ENCODE peak calls at places on chromosomes 2 and 18, in nine cellular contexts. One of them, this sample, is unnamed.

GRCh38 chr18:494602-494983 is 5.9 kb downstream of the COLEC12 start:
- DNase-seq in A549: no peak
- DNase-seq in K562: no peak
- DNase-seq in HepG2: no peak
- DNase-seq in HL-60: no peak
- DNase-seq in HCT116: no peak
- DNase-seq in Panc1: no peak
- DNase-seq in GM12878: no peak
- DNase-seq in SK-N-SH: no peak
- DNase-seq in this sample: no peak

GRCh38 chr2:128366746-128367511 is 48.3 kb upstream of the HS6ST1 start:
- DNase-seq in A549: no peak
- DNase-seq in K562: no peak
- DNase-seq in HepG2: no peak
- DNase-seq in HL-60: no peak
- DNase-seq in HCT116: no peak
- DNase-seq in Panc1: no peak
- DNase-seq in GM12878: no peak
- DNase-seq in SK-N-SH: no peak
- DNase-seq in this sample: no peak

GRCh38 chr2:69163109-69163508 is 150.1 kb downstream of the ANTXR1 start:
- DNase-seq in A549: peak
- DNase-seq in K562: no peak
- DNase-seq in HepG2: no peak
- DNase-seq in HL-60: peak
- DNase-seq in HCT116: peak
- DNase-seq in Panc1: peak
- DNase-seq in GM12878: peak
- DNase-seq in SK-N-SH: no peak
- DNase-seq in this sample: no peak

GRCh38 chr2:71129114-71129890 is 727 bp downstream of the MCEE start:
- DNase-seq in A549: no peak
- DNase-seq in K562: no peak
- DNase-seq in HepG2: no peak
- DNase-seq in HL-60: no peak
- DNase-seq in HCT116: no peak
- DNase-seq in Panc1: no peak
- DNase-seq in GM12878: no peak
- DNase-seq in SK-N-SH: no peak
- DNase-seq in this sample: no peak

GRCh38 chr2:192190474-192190873 is 4.3 kb downstream of the TMEFF2 start:
- DNase-seq in A549: peak
- DNase-seq in K562: no peak
- DNase-seq in HepG2: peak
- DNase-seq in HL-60: no peak
- DNase-seq in HCT116: peak
- DNase-seq in Panc1: no peak
- DNase-seq in GM12878: no peak
- DNase-seq in SK-N-SH: peak
- DNase-seq in this sample: no peak

GRCh38 chr2:14418110-14418509 is 214.4 kb upstream of the LRATD1 start:
- DNase-seq in A549: no peak
- DNase-seq in K562: no peak
- DNase-seq in HepG2: no peak
- DNase-seq in HL-60: no peak
- DNase-seq in HCT116: no peak
- DNase-seq in Panc1: no peak
- DNase-seq in GM12878: no peak
- DNase-seq in SK-N-SH: no peak
- DNase-seq in this sample: no peak

GRCh38 chr18:36427369-36427768 is 129.9 kb downstream of the FHOD3 start:
- DNase-seq in A549: no peak
- DNase-seq in K562: no peak
- DNase-seq in HepG2: no peak
- DNase-seq in HL-60: no peak
- DNase-seq in HCT116: no peak
- DNase-seq in Panc1: no peak
- DNase-seq in GM12878: no peak
- DNase-seq in SK-N-SH: no peak
- DNase-seq in this sample: no peak

GRCh38 chr2:18178736-18179349 is 300.4 kb downstream of the KCNS3 start:
- DNase-seq in A549: peak
- DNase-seq in K562: peak
- DNase-seq in HepG2: peak
- DNase-seq in HL-60: peak
- DNase-seq in HCT116: peak
- DNase-seq in Panc1: peak
- DNase-seq in GM12878: peak
- DNase-seq in SK-N-SH: peak
- DNase-seq in this sample: peak

GRCh38 chr2:238518828-238519186 is 92.1 kb downstream of the ASB1 start:
- DNase-seq in A549: no peak
- DNase-seq in K562: no peak
- DNase-seq in HepG2: peak
- DNase-seq in HL-60: no peak
- DNase-seq in HCT116: no peak
- DNase-seq in Panc1: no peak
- DNase-seq in GM12878: no peak
- DNase-seq in SK-N-SH: no peak
- DNase-seq in this sample: no peak

GRCh38 chr18:6565336-6566081 is 150.8 kb upstream of the L3MBTL4 start:
- DNase-seq in A549: no peak
- DNase-seq in K562: no peak
- DNase-seq in HepG2: no peak
- DNase-seq in HL-60: no peak
- DNase-seq in HCT116: no peak
- DNase-seq in Panc1: no peak
- DNase-seq in GM12878: no peak
- DNase-seq in SK-N-SH: no peak
- DNase-seq in this sample: no peak

GRCh38 chr18:68176901-68177300 is 538.0 kb downstream of the TMX3 start:
- DNase-seq in A549: no peak
- DNase-seq in K562: no peak
- DNase-seq in HepG2: no peak
- DNase-seq in HL-60: no peak
- DNase-seq in HCT116: no peak
- DNase-seq in Panc1: no peak
- DNase-seq in GM12878: no peak
- DNase-seq in SK-N-SH: no peak
- DNase-seq in this sample: no peak

GRCh38 chr2:109374548-109375130 is 239.1 kb downstream of the SEPTIN10 start:
- DNase-seq in A549: no peak
- DNase-seq in K562: no peak
- DNase-seq in HepG2: no peak
- DNase-seq in HL-60: no peak
- DNase-seq in HCT116: no peak
- DNase-seq in Panc1: no peak
- DNase-seq in GM12878: no peak
- DNase-seq in SK-N-SH: peak
- DNase-seq in this sample: no peak

GRCh38 chr18:36829362-36830140 is 624 bp downstream of the KIAA1328 start:
- DNase-seq in A549: no peak
- DNase-seq in K562: no peak
- DNase-seq in HepG2: peak
- DNase-seq in HL-60: no peak
- DNase-seq in HCT116: no peak
- DNase-seq in Panc1: no peak
- DNase-seq in GM12878: no peak
- DNase-seq in SK-N-SH: no peak
- DNase-seq in this sample: no peak

GRCh38 chr2:169819106-169819505 is 5.6 kb downstream of the METTL5 start:
- DNase-seq in A549: no peak
- DNase-seq in K562: no peak
- DNase-seq in HepG2: no peak
- DNase-seq in HL-60: no peak
- DNase-seq in HCT116: no peak
- DNase-seq in Panc1: no peak
- DNase-seq in GM12878: no peak
- DNase-seq in SK-N-SH: no peak
- DNase-seq in this sample: no peak

GRCh38 chr2:10287766-10288165 is 14.9 kb upstream of the HPCAL1 start:
- DNase-seq in A549: no peak
- DNase-seq in K562: no peak
- DNase-seq in HepG2: no peak
- DNase-seq in HL-60: no peak
- DNase-seq in HCT116: no peak
- DNase-seq in Panc1: no peak
- DNase-seq in GM12878: no peak
- DNase-seq in SK-N-SH: no peak
- DNase-seq in this sample: no peak

DNA sequence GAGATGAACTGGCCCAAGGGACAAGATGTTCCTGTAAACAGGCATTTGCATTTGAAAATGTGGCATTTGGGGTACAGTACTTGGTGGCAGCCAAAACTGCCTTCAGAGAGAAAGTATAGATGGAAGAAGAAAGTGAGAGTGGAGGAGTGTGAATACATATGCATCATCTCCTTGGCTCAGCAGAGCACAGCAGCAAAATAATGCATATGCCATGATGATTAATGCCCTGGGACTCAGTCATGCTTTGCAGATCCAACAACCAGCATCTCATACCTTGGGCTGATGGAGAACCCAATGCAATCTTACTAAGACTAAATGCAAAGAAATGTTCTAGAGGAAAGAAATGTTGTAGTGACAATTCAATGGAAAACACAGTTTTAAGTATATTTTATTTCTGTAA is 29.7 kb upstream of the CYTIP start:
- DNase-seq in A549: no peak
- DNase-seq in K562: no peak
- DNase-seq in HepG2: no peak
- DNase-seq in HL-60: no peak
- DNase-seq in HCT116: no peak
- DNase-seq in Panc1: no peak
- DNase-seq in GM12878: no peak
- DNase-seq in SK-N-SH: no peak
- DNase-seq in this sample: no peak
- TF ChIP-seq REST in A549: no peak
- TF ChIP-seq REST in K562: no peak
- TF ChIP-seq REST in HepG2: no peak
- TF ChIP-seq REST in HL-60: no peak
- TF ChIP-seq REST in HCT116: no peak
- TF ChIP-seq REST in Panc1: no peak
- TF ChIP-seq REST in GM12878: no peak
- TF ChIP-seq REST in SK-N-SH: no peak
- TF ChIP-seq REST in this sample: no peak

DNA sequence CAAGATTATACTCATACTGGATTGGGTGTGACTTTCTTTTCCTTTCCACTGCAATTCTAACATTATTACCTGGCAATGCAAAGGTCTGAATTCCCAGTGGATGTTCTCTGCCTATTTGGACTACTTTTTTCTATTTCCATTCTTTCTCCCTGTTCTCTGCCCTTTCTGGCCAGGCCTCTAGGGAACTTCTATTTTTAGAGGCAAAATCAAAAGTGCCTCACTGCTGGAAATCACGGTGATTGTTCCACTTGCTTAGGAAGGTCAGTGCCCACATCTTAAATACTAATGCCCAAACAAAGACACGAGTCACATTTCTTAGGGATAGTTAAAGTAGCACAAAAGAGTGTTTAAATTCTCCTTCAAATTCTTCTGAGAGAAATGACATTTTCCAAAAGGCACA is 34.9 kb downstream of the ST6GAL2 start:
- DNase-seq in A549: no peak
- DNase-seq in K562: no peak
- DNase-seq in HepG2: no peak
- DNase-seq in HL-60: no peak
- DNase-seq in HCT116: no peak
- DNase-seq in Panc1: no peak
- DNase-seq in GM12878: no peak
- DNase-seq in SK-N-SH: no peak
- DNase-seq in this sample: no peak
- H3K4me3 ChIP-seq in A549: no peak
- H3K4me3 ChIP-seq in K562: no peak
- H3K4me3 ChIP-seq in HepG2: no peak
- H3K4me3 ChIP-seq in HL-60: no peak
- H3K4me3 ChIP-seq in HCT116: no peak
- H3K4me3 ChIP-seq in Panc1: no peak
- H3K4me3 ChIP-seq in GM12878: no peak
- H3K4me3 ChIP-seq in SK-N-SH: no peak
- H3K4me3 ChIP-seq in this sample: no peak

DNA sequence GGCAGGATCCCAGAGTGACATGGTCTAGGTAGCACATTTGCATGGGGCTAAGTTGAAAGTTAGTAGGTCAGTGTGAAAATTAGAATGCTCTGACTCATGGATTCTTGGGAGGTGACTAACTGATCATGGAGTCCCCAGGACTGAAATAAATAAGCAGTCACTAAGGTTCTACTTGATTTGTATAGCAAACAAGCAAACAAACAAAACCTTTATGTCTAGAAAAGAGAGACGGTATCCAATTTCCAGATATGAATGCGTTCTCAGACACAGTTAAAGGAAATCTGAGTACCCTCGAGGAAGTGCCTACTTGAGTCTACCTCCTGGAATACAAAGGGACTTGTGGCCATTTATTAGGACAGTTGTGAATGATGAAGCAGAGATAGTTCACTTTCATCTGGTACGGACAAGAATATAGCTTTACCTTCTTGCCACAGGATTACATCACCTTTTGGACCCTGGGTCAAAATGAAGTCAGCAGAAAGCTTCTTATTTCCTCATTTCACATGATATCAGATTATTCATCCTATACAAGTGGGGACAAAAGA is 54.3 kb upstream of the AGPS start:
- DNase-seq in A549: peak
- DNase-seq in K562: no peak
- DNase-seq in HepG2: peak
- DNase-seq in HL-60: no peak
- DNase-seq in HCT116: peak
- DNase-seq in Panc1: peak
- DNase-seq in GM12878: no peak
- DNase-seq in SK-N-SH: no peak
- DNase-seq in this sample: no peak
- TF ChIP-seq REST in A549: no peak
- TF ChIP-seq REST in K562: no peak
- TF ChIP-seq REST in HepG2: no peak
- TF ChIP-seq REST in HL-60: no peak
- TF ChIP-seq REST in HCT116: no peak
- TF ChIP-seq REST in Panc1: no peak
- TF ChIP-seq REST in GM12878: no peak
- TF ChIP-seq REST in SK-N-SH: no peak
- TF ChIP-seq REST in this sample: no peak

DNA sequence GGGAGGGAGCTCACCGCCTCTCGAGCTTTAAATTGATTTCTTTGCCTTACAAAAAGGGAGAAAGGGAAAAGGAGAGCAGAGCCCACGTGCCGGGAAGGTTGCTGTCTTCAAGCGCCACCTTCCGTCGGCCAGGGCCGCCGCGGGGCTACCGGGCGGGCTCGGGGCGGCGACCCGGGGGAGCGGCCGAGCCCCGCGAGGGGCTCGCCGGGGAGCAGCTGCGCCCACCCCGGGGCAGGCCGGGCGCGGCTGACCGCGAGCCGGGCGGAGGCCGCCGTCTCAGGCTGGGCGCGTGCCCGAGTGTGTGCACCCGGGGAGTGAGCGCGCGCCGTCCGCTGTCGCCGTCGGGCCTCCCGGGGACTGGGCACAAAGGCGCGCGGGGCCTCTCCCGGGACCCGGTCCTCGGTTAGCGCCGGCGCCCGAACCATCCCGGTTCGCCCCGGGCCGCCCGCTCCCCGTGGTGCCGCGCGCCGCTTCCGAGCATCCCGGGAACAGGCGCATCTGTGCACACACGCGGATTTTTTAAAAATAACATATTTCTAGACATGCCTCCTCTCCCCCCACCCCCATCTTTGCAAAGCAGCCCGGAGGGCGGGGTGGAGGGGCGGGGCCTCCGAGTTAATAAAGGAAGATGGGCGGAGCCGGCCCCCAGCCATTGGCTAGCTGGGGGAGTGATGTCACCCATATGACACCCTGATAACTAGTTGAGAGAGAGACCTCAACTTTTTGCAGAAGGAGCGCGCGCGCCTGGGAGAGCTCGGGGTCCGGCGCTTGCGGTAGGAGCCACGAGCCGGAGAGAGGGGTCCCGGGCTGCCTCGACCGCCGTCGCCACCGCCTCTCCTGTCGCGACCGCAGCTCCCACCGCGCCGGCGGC is at the start of gene SOX11:
- DNase-seq in A549: no peak
- DNase-seq in K562: no peak
- DNase-seq in HepG2: no peak
- DNase-seq in HL-60: no peak
- DNase-seq in HCT116: no peak
- DNase-seq in Panc1: no peak
- DNase-seq in GM12878: no peak
- DNase-seq in SK-N-SH: peak
- DNase-seq in this sample: peak
- H3K4me3 ChIP-seq in A549: no peak
- H3K4me3 ChIP-seq in K562: no peak
- H3K4me3 ChIP-seq in HepG2: no peak
- H3K4me3 ChIP-seq in HL-60: no peak
- H3K4me3 ChIP-seq in HCT116: no peak
- H3K4me3 ChIP-seq in Panc1: peak
- H3K4me3 ChIP-seq in GM12878: no peak
- H3K4me3 ChIP-seq in SK-N-SH: peak
- H3K4me3 ChIP-seq in this sample: peak

This sample was measured in GM23338.